ENCODE peak calls at places on chromosomes 5 and 9, in five cellular contexts. One of them, this sample, is unnamed.

GRCh38 chr9:29865764-29866313 is 2292.6 kb upstream of the C9orf72 start:
- DNase-seq in endothelial cell: no peak
- DNase-seq in gastrocnemius medialis: no peak
- DNase-seq in tibial artery: no peak
- DNase-seq in astrocyte: no peak
- DNase-seq in this sample: no peak

GRCh38 chr5:179802207-179802883 is 4.3 kb downstream of the MGAT4B start:
- DNase-seq in astrocyte: no peak
- DNase-seq in gastrocnemius medialis: no peak
- DNase-seq in tibial artery: no peak
- DNase-seq in endothelial cell: no peak
- DNase-seq in this sample: no peak

GRCh38 chr5:96347502-96348292 is 85.4 kb downstream of the PCSK1 start:
- DNase-seq in astrocyte: peak; percentile 24
- DNase-seq in gastrocnemius medialis: no peak
- DNase-seq in endothelial cell: no peak
- DNase-seq in tibial artery: no peak
- DNase-seq in this sample: no peak

GRCh38 chr5:16702964-16703363 is 86.2 kb upstream of the RETREG1 start:
- DNase-seq in tibial artery: no peak
- DNase-seq in endothelial cell: no peak
- DNase-seq in astrocyte: no peak
- DNase-seq in gastrocnemius medialis: no peak
- DNase-seq in this sample: no peak

GRCh38 chr9:124248992-124249391 is 8.8 kb upstream of the NEK6 start:
- DNase-seq in endothelial cell: no peak
- DNase-seq in tibial artery: no peak
- DNase-seq in gastrocnemius medialis: no peak
- DNase-seq in astrocyte: no peak
- DNase-seq in this sample: no peak

GRCh38 chr9:114002986-114003740 is 74.9 kb downstream of the AMBP start:
- DNase-seq in endothelial cell: peak; percentile 1
- DNase-seq in gastrocnemius medialis: no peak
- DNase-seq in tibial artery: no peak
- DNase-seq in astrocyte: peak; percentile 34
- DNase-seq in this sample: no peak

GRCh38 chr5:95864944-95865504 is 42.5 kb upstream of the GLRX start:
- DNase-seq in gastrocnemius medialis: no peak
- DNase-seq in endothelial cell: no peak
- DNase-seq in astrocyte: no peak
- DNase-seq in tibial artery: no peak
- DNase-seq in this sample: peak; percentile 11

GRCh38 chr5:109844148-109844547 is 154.4 kb downstream of the MAN2A1 start:
- DNase-seq in tibial artery: no peak
- DNase-seq in gastrocnemius medialis: no peak
- DNase-seq in endothelial cell: no peak
- DNase-seq in astrocyte: no peak
- DNase-seq in this sample: no peak

GRCh38 chr9:21684831-21685362 is 117.5 kb upstream of the MTAP start:
- DNase-seq in tibial artery: no peak
- DNase-seq in astrocyte: peak; percentile 100
- DNase-seq in gastrocnemius medialis: no peak
- DNase-seq in endothelial cell: no peak
- DNase-seq in this sample: peak; percentile 62

GRCh38 chr5:93250431-93250830 is 330.6 kb downstream of the NR2F1-AS1 start:
- DNase-seq in astrocyte: peak; percentile 17
- DNase-seq in tibial artery: no peak
- DNase-seq in endothelial cell: no peak
- DNase-seq in gastrocnemius medialis: no peak
- DNase-seq in this sample: no peak

GRCh38 chr5:93247126-93247525 is 333.9 kb downstream of the NR2F1-AS1 start:
- DNase-seq in gastrocnemius medialis: no peak
- DNase-seq in astrocyte: no peak
- DNase-seq in endothelial cell: no peak
- DNase-seq in tibial artery: no peak
- DNase-seq in this sample: no peak

GRCh38 chr5:93249651-93250289 is 331.2 kb downstream of the NR2F1-AS1 start:
- DNase-seq in tibial artery: no peak
- DNase-seq in gastrocnemius medialis: no peak
- DNase-seq in astrocyte: peak; percentile 84
- DNase-seq in endothelial cell: no peak
- DNase-seq in this sample: no peak

GRCh38 chr5:93251347-93251746 is 329.7 kb downstream of the NR2F1-AS1 start:
- DNase-seq in astrocyte: no peak
- DNase-seq in tibial artery: no peak
- DNase-seq in endothelial cell: no peak
- DNase-seq in gastrocnemius medialis: no peak
- DNase-seq in this sample: no peak

DNA sequence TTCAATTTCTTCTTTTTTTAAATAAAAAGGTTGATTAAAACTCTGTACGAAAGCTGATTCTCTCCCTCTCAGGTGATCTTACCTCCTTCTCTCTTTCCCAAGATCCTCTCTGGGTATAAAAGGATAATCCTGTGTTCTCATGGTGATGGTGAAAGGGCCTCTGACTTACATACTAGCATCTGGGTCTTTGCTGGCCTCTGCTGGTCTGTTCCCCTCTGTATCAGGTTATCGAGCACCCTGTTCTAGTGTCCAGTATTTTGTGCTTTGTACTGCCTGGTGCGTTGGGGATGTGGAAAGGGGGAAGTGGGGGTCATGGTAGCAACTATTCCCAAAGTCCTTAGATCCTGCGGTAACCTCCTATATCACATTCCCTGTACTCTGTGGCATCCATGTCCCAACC is 328.9 kb downstream of the NR2F1-AS1 start:
- DNase-seq in tibial artery: no peak
- DNase-seq in gastrocnemius medialis: no peak
- DNase-seq in endothelial cell: no peak
- DNase-seq in astrocyte: no peak
- DNase-seq in this sample: no peak
- TF ChIP-seq CTCF in tibial artery: no peak
- TF ChIP-seq CTCF in gastrocnemius medialis: no peak
- TF ChIP-seq CTCF in endothelial cell: no peak
- TF ChIP-seq CTCF in astrocyte: no peak
- TF ChIP-seq CTCF in this sample: no peak

GRCh38 chr9:20030221-20030620 is 241.4 kb upstream of the SLC24A2 start:
- DNase-seq in gastrocnemius medialis: no peak
- DNase-seq in endothelial cell: no peak
- DNase-seq in astrocyte: no peak
- DNase-seq in tibial artery: no peak
- DNase-seq in this sample: no peak
- TF ChIP-seq CTCF in gastrocnemius medialis: no peak
- TF ChIP-seq CTCF in endothelial cell: no peak
- TF ChIP-seq CTCF in astrocyte: no peak
- TF ChIP-seq CTCF in tibial artery: no peak
- TF ChIP-seq CTCF in this sample: no peak

DNA sequence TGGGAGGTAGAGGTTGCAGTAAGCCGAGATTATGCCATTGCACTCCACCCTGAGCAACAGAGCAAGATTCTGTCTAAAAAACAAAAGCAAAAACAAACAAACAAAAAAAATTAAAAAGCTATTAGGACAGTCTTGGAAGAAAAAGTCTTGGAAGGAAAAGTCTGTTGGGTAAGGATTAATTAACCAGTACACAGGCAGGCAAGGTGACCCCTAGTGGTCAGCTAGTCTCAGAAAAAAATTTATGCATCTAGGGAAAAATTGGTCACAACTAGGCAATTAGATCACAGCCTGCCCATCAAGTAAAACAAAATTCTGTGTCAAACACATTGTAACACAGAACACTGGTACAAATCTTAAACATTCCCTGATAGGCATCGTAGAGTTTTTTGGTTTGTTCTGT is 6.7 kb upstream of the ANKRD18B start:
- DNase-seq in astrocyte: peak; percentile 12
- DNase-seq in tibial artery: no peak
- DNase-seq in gastrocnemius medialis: no peak
- DNase-seq in endothelial cell: peak; percentile 20
- DNase-seq in this sample: peak; percentile 72
- TF ChIP-seq CTCF in astrocyte: peak; percentile 73
- TF ChIP-seq CTCF in tibial artery: peak; percentile 49
- TF ChIP-seq CTCF in gastrocnemius medialis: peak; percentile 59
- TF ChIP-seq CTCF in endothelial cell: peak; percentile 72
- TF ChIP-seq CTCF in this sample: peak; percentile 92

GRCh38 chr9:101388507-101388993 is 3.7 kb upstream of the BAAT start:
- DNase-seq in gastrocnemius medialis: no peak
- DNase-seq in endothelial cell: no peak
- DNase-seq in tibial artery: no peak
- DNase-seq in astrocyte: no peak
- DNase-seq in this sample: no peak
- TF ChIP-seq CTCF in gastrocnemius medialis: no peak
- TF ChIP-seq CTCF in endothelial cell: no peak
- TF ChIP-seq CTCF in tibial artery: no peak
- TF ChIP-seq CTCF in astrocyte: peak; percentile 38
- TF ChIP-seq CTCF in this sample: no peak

GRCh38 chr9:17402309-17402708 is 176.6 kb upstream of the SH3GL2 start:
- DNase-seq in tibial artery: no peak
- DNase-seq in astrocyte: peak; percentile 13
- DNase-seq in gastrocnemius medialis: no peak
- DNase-seq in endothelial cell: peak; percentile 11
- DNase-seq in this sample: no peak
- TF ChIP-seq CTCF in tibial artery: no peak
- TF ChIP-seq CTCF in astrocyte: no peak
- TF ChIP-seq CTCF in gastrocnemius medialis: no peak
- TF ChIP-seq CTCF in endothelial cell: peak; percentile 41
- TF ChIP-seq CTCF in this sample: peak; percentile 32

DNA sequence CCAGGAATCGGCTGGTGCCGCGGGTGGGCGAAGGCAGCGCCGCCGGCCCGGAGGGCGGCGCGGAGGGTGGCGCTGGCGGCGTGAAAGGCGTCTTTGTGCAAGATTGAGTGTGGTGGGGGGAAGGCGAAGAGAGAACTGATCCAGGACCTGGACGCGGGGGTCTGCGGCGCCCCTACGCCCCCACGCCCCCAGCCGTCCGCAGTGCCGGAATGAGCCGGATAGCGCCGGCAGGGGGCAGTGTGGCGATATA is 4.5 kb upstream of the RGMB start:
- DNase-seq in endothelial cell: peak; percentile 69
- DNase-seq in astrocyte: no peak
- DNase-seq in tibial artery: peak; percentile 36
- DNase-seq in gastrocnemius medialis: peak; percentile 5
- DNase-seq in this sample: no peak
- TF ChIP-seq CTCF in endothelial cell: peak; percentile 79
- TF ChIP-seq CTCF in astrocyte: peak; percentile 29
- TF ChIP-seq CTCF in tibial artery: peak; percentile 68
- TF ChIP-seq CTCF in gastrocnemius medialis: peak; percentile 79
- TF ChIP-seq CTCF in this sample: peak; percentile 88

DNA sequence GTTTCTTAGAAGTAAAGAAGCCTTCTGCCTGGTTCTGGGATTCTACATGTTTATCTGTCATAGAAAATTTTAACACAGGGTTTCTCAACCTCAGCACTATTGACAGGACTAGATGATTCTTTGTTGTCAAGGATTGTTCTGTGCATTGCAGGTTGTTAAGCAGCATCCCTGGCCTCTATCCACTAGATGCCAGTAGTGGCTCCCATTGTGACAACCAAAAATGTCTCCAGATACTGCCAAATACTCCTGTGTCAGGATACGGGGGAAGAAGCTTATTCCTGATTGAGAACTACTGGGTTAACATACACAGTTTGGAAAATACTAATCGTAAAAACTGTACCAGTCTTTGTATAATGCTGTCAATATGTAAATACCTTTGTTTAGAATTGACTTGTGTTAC is 167.1 kb downstream of the NIPBL start:
- DNase-seq in astrocyte: no peak
- DNase-seq in gastrocnemius medialis: no peak
- DNase-seq in endothelial cell: no peak
- DNase-seq in tibial artery: no peak
- DNase-seq in this sample: no peak
- TF ChIP-seq CTCF in astrocyte: no peak
- TF ChIP-seq CTCF in gastrocnemius medialis: no peak
- TF ChIP-seq CTCF in endothelial cell: no peak
- TF ChIP-seq CTCF in tibial artery: no peak
- TF ChIP-seq CTCF in this sample: peak; percentile 22

GRCh38 chr9:2260401-2261306 is 245.5 kb downstream of the SMARCA2 start:
- DNase-seq in gastrocnemius medialis: no peak
- DNase-seq in tibial artery: no peak
- DNase-seq in endothelial cell: no peak
- DNase-seq in astrocyte: peak; percentile 54
- DNase-seq in this sample: peak; percentile 15

GRCh38 chr9:2253814-2254550 is 238.8 kb downstream of the SMARCA2 start:
- DNase-seq in endothelial cell: no peak
- DNase-seq in gastrocnemius medialis: no peak
- DNase-seq in tibial artery: no peak
- DNase-seq in astrocyte: no peak
- DNase-seq in this sample: no peak

GRCh38 chr9:2257530-2257929 is 242.4 kb downstream of the SMARCA2 start:
- DNase-seq in astrocyte: no peak
- DNase-seq in tibial artery: no peak
- DNase-seq in gastrocnemius medialis: no peak
- DNase-seq in endothelial cell: no peak
- DNase-seq in this sample: no peak

DNA sequence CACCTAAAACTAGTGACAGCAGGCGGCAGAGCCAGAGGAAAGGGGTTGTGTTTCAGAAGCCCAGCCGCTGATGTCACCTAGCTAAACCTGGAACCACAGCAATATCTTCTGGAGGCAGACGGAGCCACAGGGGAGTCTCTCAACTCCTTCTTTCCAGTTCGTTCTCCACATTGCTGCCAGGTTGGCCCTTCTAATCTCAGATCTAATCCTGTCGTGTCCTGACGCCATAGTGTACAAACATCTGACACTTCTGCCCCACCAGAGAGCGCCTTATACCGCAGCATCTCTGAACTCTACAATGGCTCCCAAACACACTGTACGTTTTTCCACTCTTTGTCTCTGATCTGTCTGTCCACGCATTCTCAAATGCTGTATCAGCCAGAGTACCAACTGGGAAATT is 240.0 kb downstream of the SMARCA2 start:
- DNase-seq in gastrocnemius medialis: no peak
- DNase-seq in endothelial cell: no peak
- DNase-seq in tibial artery: no peak
- DNase-seq in astrocyte: no peak
- DNase-seq in this sample: no peak
- TF ChIP-seq CTCF in gastrocnemius medialis: peak; percentile 19
- TF ChIP-seq CTCF in endothelial cell: no peak
- TF ChIP-seq CTCF in tibial artery: no peak
- TF ChIP-seq CTCF in astrocyte: no peak
- TF ChIP-seq CTCF in this sample: no peak

This sample was measured in HFFc6.